ENCODE peak calls at places on chromosomes 16 and 17, in six cellular contexts. Z, W, T, V, R and I are unnamed samples.

GRCh38 chr16:58020628-58021521 is 4.7 kb upstream of the MMP15 start:
- DNase-seq in V (peak), T (no peak), R (peak), Z (peak), W (no peak), I (no peak)

GRCh38 chr16:17346774-17347569 is 123.8 kb downstream of the XYLT1 start:
- DNase-seq in T (no peak), R (no peak), V (no peak), W (no peak), Z (no peak), I (no peak)

GRCh38 chr17:74810699-74811485 is 34.7 kb upstream of the NAT9 start:
- DNase-seq in T (no peak), V (no peak), R (no peak), Z (no peak), W (no peak), I (no peak)

GRCh38 chr17:20145567-20145966 is 136.4 kb downstream of the SPECC1 start:
- DNase-seq in Z (no peak), V (no peak), W (no peak), T (no peak), R (no peak), I (no peak)

GRCh38 chr17:62882878-62883277 is 74.8 kb upstream of the MARCHF10 start:
- DNase-seq in T (no peak), W (no peak), R (no peak), V (no peak), Z (no peak), I (no peak)

GRCh38 chr16:89827383-89828198 is 684 bp upstream of the SPIRE2 start:
- DNase-seq in Z (peak), R (peak), W (no peak), V (peak), T (no peak), I (no peak)

GRCh38 chr17:48330386-48330785 is 99.6 kb downstream of the SKAP1 start:
- DNase-seq in Z (no peak), T (no peak), R (no peak), V (no peak), W (no peak), I (no peak)

GRCh38 chr17:18981642-18982424 is 22.7 kb downstream of the FAM83G start:
- DNase-seq in V (peak), T (no peak), W (no peak), R (no peak), Z (peak), I (peak)

GRCh38 chr17:58337126-58337599 is 8.6 kb upstream of the TSPOAP1 start:
- DNase-seq in W (no peak), V (no peak), T (no peak), R (peak), Z (no peak), I (no peak)

GRCh38 chr16:67934306-67935095 is 2.1 kb downstream of the PSMB10 start:
- DNase-seq in W (no peak), T (no peak), R (peak), Z (no peak), V (no peak), I (no peak)

GRCh38 chr16:67847064-67847861 is at the start of gene CENPT:
- DNase-seq in R (peak), T (peak), W (no peak), Z (peak), V (peak), I (peak)

GRCh38 chr17:8740486-8740885 is 4.2 kb downstream of the CCDC42 start:
- DNase-seq in V (no peak), R (no peak), W (no peak), Z (no peak), T (no peak), I (no peak)

GRCh38 chr17:82330322-82331239 is 3.0 kb downstream of the SECTM1 start:
- DNase-seq in T (no peak), W (no peak), R (peak), V (no peak), Z (peak), I (peak)

GRCh38 chr17:72338847-72339790 is 218.3 kb downstream of the SOX9 start:
- DNase-seq in Z (peak), R (peak), V (no peak), W (no peak), T (no peak), I (no peak)

GRCh38 chr17:52947418-52947817 is 788.9 kb upstream of the CA10 start:
- DNase-seq in R (no peak), W (no peak), Z (no peak), T (no peak), V (no peak), I (no peak)

GRCh38 chr16:86553356-86553755 is 1.7 kb downstream of the MTHFSD start:
- DNase-seq in Z (no peak), R (no peak), V (no peak), W (no peak), T (peak), I (peak)

GRCh38 chr17:73455050-73455687 is 143.4 kb upstream of the CDC42EP4 start:
- DNase-seq in Z (no peak), T (no peak), V (peak), R (peak), W (no peak), I (peak)

GRCh38 chr16:47565454-47565853 is 104.3 kb downstream of the PHKB start:
- DNase-seq in R (no peak), V (no peak), Z (no peak), W (no peak), T (peak), I (no peak)

GRCh38 chr16:56851671-56852400 is 13.2 kb upstream of the SLC12A3 start:
- DNase-seq in V (no peak), T (peak), Z (peak), R (no peak), W (peak), I (no peak)

GRCh38 chr17:48544356-48545021 is 420 bp downstream of the HOXB2 start:
- DNase-seq in Z (no peak), T (peak), W (no peak), V (peak), R (no peak), I (no peak)

GRCh38 chr17:61452301-61453290 is at the start of gene TBX4:
- DNase-seq in Z (no peak), R (no peak), W (no peak), V (no peak), T (peak), I (peak)

GRCh38 chr16:707062-707538 is 1.5 kb upstream of the FBXL16 start:
- DNase-seq in R (no peak), Z (no peak), W (no peak), V (no peak), T (no peak), I (peak)

GRCh38 chr17:47742319-47743181 is 9.5 kb downstream of the TBX21 start:
- DNase-seq in R (peak), W (no peak), V (no peak), Z (peak), T (peak), I (no peak)

GRCh38 chr16:79843631-79844043 is 243.1 kb upstream of the MAF start:
- DNase-seq in W (no peak), T (no peak), V (no peak), R (no peak), Z (no peak), I (no peak)

GRCh38 chr17:7356072-7356549 is 1.2 kb downstream of the TMEM95 start:
- DNase-seq in V (peak), R (peak), T (peak), W (peak), Z (no peak), I (peak)

GRCh38 chr17:77865109-77865611 is 93.3 kb upstream of the TNRC6C start:
- DNase-seq in R (peak), T (no peak), V (no peak), W (no peak), Z (no peak), I (no peak)

GRCh38 chr17:79930786-79931516 is 91.7 kb upstream of the CBX4 start:
- DNase-seq in V (no peak), Z (no peak), R (no peak), W (no peak), T (no peak), I (no peak)

GRCh38 chr17:7056386-7056785 is 12.5 kb upstream of the SLC16A11 start:
- DNase-seq in T (no peak), W (no peak), Z (no peak), V (no peak), R (no peak), I (no peak)

GRCh38 chr16:19783847-19784736 is 66.0 kb downstream of the IQCK start:
- DNase-seq in V (no peak), R (no peak), T (no peak), W (no peak), Z (no peak), I (no peak)

GRCh38 chr17:2303278-2304188 is at the start of the genes SMG6 and SRR:
- DNase-seq in T (peak), W (peak), V (peak), R (peak), Z (peak), I (peak)

GRCh38 chr17:17810374-17811248 is 26.2 kb downstream of the SREBF1 start:
- DNase-seq in V (no peak), Z (no peak), R (no peak), T (no peak), W (no peak), I (no peak)

GRCh38 chr17:17813725-17814095 is 23.1 kb downstream of the SREBF1 start:
- DNase-seq in T (no peak), V (no peak), Z (no peak), W (no peak), R (no peak), I (peak)

GRCh38 chr17:17811381-17812210 is 25.2 kb downstream of the SREBF1 start:
- DNase-seq in W (no peak), T (no peak), Z (peak), R (no peak), V (no peak), I (no peak)

GRCh38 chr17:17813055-17813724 is 23.6 kb downstream of the SREBF1 start:
- DNase-seq in Z (no peak), T (no peak), V (no peak), W (no peak), R (no peak), I (peak)

GRCh38 chr17:17812211-17813054 is 24.4 kb downstream of the SREBF1 start:
- DNase-seq in W (no peak), R (peak), Z (peak), T (peak), V (peak), I (peak)
- TF ChIP-seq POLR2AphosphoS5 in W (peak), R (no peak), Z (peak), T (no peak), V (peak), I (no peak)

GRCh38 chr16:53502331-53503269 is at the start of gene AKTIP:
- DNase-seq in T (peak), R (peak), Z (no peak), W (no peak), V (peak), I (peak)
- TF ChIP-seq EP300 in T (no peak), R (no peak), Z (no peak), W (no peak), V (no peak), I (no peak)

GRCh38 chr17:50935201-50936124 is 69.3 kb upstream of the TOB1 start:
- DNase-seq in R (no peak), T (peak), W (no peak), V (peak), Z (peak), I (peak)
- TF ChIP-seq POLR2AphosphoS5 in R (no peak), T (no peak), W (no peak), V (peak), Z (no peak), I (no peak)

DNA sequence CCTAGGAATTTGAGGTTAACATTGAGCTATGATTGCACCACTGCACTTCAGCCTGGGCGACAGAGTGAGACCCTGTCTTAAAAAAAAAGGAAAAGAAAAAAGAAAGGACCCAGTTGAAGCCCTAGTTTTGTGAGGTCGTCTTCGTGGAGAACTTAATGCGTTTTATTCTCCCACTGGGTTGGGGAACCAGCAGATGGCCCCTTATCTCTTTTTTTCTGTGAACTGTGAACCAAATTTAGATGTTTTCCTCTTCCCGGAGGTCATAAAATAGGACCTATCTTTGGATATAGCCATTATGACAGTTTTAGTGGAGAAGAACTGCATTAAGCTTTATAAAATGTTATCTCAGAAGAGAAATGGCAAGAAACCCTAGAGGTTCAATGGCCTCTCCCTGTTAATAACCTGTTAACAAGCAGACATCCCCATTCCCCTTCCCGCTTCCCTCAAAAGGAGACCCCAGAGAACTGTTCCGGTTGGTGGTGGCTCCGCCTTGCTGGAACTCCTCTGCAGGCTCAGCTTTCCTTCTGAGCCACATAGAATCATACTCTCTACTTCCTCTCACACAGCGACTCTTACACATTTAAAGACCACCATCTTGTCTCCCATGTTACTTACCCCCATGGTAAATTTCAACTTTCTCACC is 23.6 kb downstream of the KIAA0513 start:
- DNase-seq in Z (no peak), W (no peak), V (no peak), R (no peak), T (no peak), I (no peak)
- TF ChIP-seq EP300 in Z (no peak), W (no peak), V (no peak), R (no peak), T (no peak), I (no peak)

DNA sequence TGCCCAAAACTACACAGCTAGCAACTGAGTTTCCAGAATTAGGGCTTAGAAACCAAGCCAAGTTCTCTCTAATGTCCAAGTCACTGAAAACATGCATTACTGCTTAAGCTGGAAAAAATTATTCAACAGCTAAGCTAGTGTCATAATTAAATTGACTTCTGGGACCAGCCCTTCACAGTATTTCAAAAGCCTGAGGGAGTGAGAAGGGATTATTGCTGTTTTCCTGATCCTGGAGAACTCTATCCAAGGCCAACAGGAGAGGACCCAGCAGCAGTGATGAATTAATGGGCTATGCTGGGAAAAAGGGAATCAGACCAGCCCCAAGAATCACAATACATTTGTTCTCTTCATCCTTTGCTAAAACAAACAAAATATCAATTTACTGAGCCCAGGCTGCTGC is 34.6 kb upstream of the CLEC3A start:
- DNase-seq in R (no peak), V (no peak), T (no peak), Z (no peak), W (no peak), I (no peak)
- TF ChIP-seq POLR2AphosphoS5 in R (no peak), V (no peak), T (no peak), Z (no peak), W (no peak), I (no peak)